ENCODE peak calls at places on chromosomes 5 and 9, in five cellular contexts. One of them, this sample, is unnamed.

GRCh38 chr5:172926008-172926523 is 33.2 kb upstream of the RPL26L1 start:
- DNase-seq in small intestine: no peak
- DNase-seq in lung: no peak
- DNase-seq in Karpas-422: no peak
- DNase-seq in fibroblast of pulmonary artery: no peak
- DNase-seq in this sample: no peak

GRCh38 chr9:72442212-72442607 is 77.2 kb upstream of the ZFAND5 start:
- DNase-seq in small intestine: no peak
- DNase-seq in lung: no peak
- DNase-seq in Karpas-422: no peak
- DNase-seq in fibroblast of pulmonary artery: peak
- DNase-seq in this sample: no peak

GRCh38 chr9:93276973-93277372 is 93.0 kb downstream of the WNK2 start:
- DNase-seq in small intestine: peak
- DNase-seq in lung: no peak
- DNase-seq in Karpas-422: no peak
- DNase-seq in fibroblast of pulmonary artery: no peak
- DNase-seq in this sample: no peak

GRCh38 chr9:90044710-90045151 is 439.9 kb downstream of the GADD45G start:
- DNase-seq in small intestine: no peak
- DNase-seq in lung: no peak
- DNase-seq in Karpas-422: no peak
- DNase-seq in fibroblast of pulmonary artery: no peak
- DNase-seq in this sample: no peak

GRCh38 chr5:122896598-122897282 is 51.3 kb downstream of the SNX24 start:
- DNase-seq in small intestine: peak
- DNase-seq in lung: no peak
- DNase-seq in Karpas-422: peak
- DNase-seq in fibroblast of pulmonary artery: peak
- DNase-seq in this sample: no peak

GRCh38 chr5:137935694-137936093 is 46.4 kb downstream of the PKD2L2 start:
- DNase-seq in small intestine: no peak
- DNase-seq in lung: no peak
- DNase-seq in Karpas-422: no peak
- DNase-seq in fibroblast of pulmonary artery: no peak
- DNase-seq in this sample: no peak

GRCh38 chr5:181217111-181217804 is 5.8 kb upstream of the TRIM41 start:
- DNase-seq in small intestine: peak
- DNase-seq in lung: no peak
- DNase-seq in Karpas-422: peak
- DNase-seq in fibroblast of pulmonary artery: peak
- DNase-seq in this sample: peak

GRCh38 chr5:133026664-133027153 is 360 bp upstream of the ZCCHC10 start:
- DNase-seq in small intestine: no peak
- DNase-seq in lung: no peak
- DNase-seq in Karpas-422: no peak
- DNase-seq in fibroblast of pulmonary artery: no peak
- DNase-seq in this sample: no peak

GRCh38 chr5:157865844-157866243 is 6.9 kb upstream of the CLINT1 start:
- DNase-seq in small intestine: no peak
- DNase-seq in lung: no peak
- DNase-seq in Karpas-422: no peak
- DNase-seq in fibroblast of pulmonary artery: peak
- DNase-seq in this sample: no peak

GRCh38 chr5:104241051-104241450 is 678.5 kb upstream of the NUDT12 start:
- DNase-seq in small intestine: no peak
- DNase-seq in lung: no peak
- DNase-seq in Karpas-422: no peak
- DNase-seq in fibroblast of pulmonary artery: peak
- DNase-seq in this sample: no peak

GRCh38 chr9:115775669-115776068 is 377.9 kb upstream of the PAPPA start:
- DNase-seq in small intestine: no peak
- DNase-seq in lung: no peak
- DNase-seq in Karpas-422: no peak
- DNase-seq in fibroblast of pulmonary artery: no peak
- DNase-seq in this sample: no peak

GRCh38 chr5:73545403-73545779 is 20.0 kb downstream of the ANKRA2 start:
- DNase-seq in small intestine: no peak
- DNase-seq in lung: no peak
- DNase-seq in Karpas-422: no peak
- DNase-seq in fibroblast of pulmonary artery: no peak
- DNase-seq in this sample: no peak

DNA sequence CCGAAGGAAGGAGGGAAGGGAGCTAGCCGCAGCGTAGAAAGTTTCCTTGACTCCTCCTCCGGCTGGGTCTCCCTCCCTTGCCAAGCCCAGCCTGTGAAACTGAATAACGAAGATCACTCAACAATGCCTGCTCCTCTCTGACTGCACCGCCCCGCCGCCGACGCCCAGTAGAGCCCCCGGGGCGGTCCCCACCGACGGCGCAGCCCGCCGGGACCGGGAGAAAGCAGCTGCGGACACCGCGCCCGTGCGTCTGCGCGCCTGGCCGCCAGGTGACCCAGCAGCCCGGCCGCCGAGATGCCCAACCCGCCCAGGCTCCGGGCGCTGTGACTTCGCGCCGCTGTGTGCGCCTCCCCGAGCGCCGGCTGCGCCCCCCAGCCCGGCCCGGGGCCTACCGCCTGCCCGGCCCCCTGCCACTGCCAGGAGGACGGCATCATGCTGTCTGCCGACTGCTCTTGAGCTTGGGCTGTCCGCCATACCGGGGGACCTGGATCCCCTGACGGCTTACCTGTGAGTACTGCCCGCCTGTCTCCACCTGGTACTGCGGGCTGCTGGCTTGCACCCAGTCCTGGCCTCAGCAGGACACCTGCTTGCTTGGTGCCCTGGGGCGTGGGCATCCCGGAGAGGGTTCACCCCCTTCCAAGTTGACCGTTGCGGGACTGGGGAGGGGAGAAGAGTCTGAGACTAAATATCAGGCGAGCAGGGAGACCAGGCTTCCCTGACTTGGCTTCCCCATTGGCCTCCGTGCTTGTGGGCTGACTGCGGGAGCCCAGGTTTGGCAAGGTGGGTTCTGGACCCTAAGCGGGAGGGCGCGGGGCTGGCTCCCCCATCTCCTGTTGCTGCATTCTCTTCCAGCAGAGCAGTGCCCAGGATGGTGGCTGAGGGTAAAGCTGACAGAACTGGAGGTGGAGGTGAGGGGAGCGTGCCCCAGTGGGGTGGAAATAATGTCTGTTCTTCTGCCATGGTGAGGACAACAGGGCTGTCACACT is 26.2 kb upstream of the SPTLC1 start:
- DNase-seq in small intestine: no peak
- DNase-seq in lung: no peak
- DNase-seq in Karpas-422: no peak
- DNase-seq in fibroblast of pulmonary artery: peak
- DNase-seq in this sample: no peak
- H3K4me3 ChIP-seq in small intestine: no peak
- H3K4me3 ChIP-seq in lung: no peak
- H3K4me3 ChIP-seq in Karpas-422: no peak
- H3K4me3 ChIP-seq in fibroblast of pulmonary artery: peak
- H3K4me3 ChIP-seq in this sample: no peak

GRCh38 chr9:131273791-131274673 is 2.3 kb downstream of the FAM78A start:
- DNase-seq in small intestine: no peak
- DNase-seq in lung: no peak
- DNase-seq in Karpas-422: peak
- DNase-seq in fibroblast of pulmonary artery: no peak
- DNase-seq in this sample: no peak

GRCh38 chr9:131272212-131272611 is 4.1 kb downstream of the FAM78A start:
- DNase-seq in small intestine: no peak
- DNase-seq in lung: no peak
- DNase-seq in Karpas-422: no peak
- DNase-seq in fibroblast of pulmonary artery: no peak
- DNase-seq in this sample: no peak

GRCh38 chr9:131273146-131273545 is 3.2 kb downstream of the FAM78A start:
- DNase-seq in small intestine: no peak
- DNase-seq in lung: no peak
- DNase-seq in Karpas-422: no peak
- DNase-seq in fibroblast of pulmonary artery: no peak
- DNase-seq in this sample: no peak

GRCh38 chr9:131270171-131271015 is 5.9 kb downstream of the FAM78A start:
- DNase-seq in small intestine: peak
- DNase-seq in lung: peak
- DNase-seq in Karpas-422: peak
- DNase-seq in fibroblast of pulmonary artery: peak
- DNase-seq in this sample: peak

GRCh38 chr9:131271506-131271931 is 4.8 kb downstream of the FAM78A start:
- DNase-seq in small intestine: no peak
- DNase-seq in lung: no peak
- DNase-seq in Karpas-422: no peak
- DNase-seq in fibroblast of pulmonary artery: no peak
- DNase-seq in this sample: no peak
- H3K4me3 ChIP-seq in small intestine: no peak
- H3K4me3 ChIP-seq in lung: no peak
- H3K4me3 ChIP-seq in Karpas-422: peak
- H3K4me3 ChIP-seq in fibroblast of pulmonary artery: no peak
- H3K4me3 ChIP-seq in this sample: peak

DNA sequence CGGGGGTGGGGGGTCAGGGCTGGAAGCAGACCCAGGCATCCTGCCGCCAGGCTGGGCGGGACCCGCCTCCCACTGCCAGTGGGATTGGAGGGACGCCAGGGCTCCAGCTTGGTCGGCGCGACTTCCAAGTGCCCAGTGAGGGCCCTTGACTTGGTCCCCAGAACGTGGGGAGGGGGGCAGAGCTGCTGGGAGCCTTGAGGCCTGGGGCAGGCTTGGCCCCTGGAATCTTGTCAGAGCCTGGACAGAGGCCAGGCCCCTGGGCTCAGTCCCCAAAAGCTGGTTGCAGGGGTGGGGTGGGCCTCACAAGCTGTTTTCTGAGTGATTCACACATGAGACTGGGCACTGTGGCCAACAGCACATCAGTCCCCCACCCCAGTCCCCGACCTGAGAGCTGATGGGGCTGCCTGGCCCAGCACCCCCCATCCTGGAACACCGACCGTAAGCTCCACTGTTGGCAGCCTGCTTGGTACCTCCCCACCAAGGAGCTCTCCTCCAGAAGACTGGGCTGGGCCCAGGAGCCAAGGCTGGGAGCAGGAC is 528 bp downstream of the CLIC3 start:
- DNase-seq in small intestine: no peak
- DNase-seq in lung: peak
- DNase-seq in Karpas-422: no peak
- DNase-seq in fibroblast of pulmonary artery: no peak
- DNase-seq in this sample: no peak
- H3K4me3 ChIP-seq in small intestine: peak
- H3K4me3 ChIP-seq in lung: no peak
- H3K4me3 ChIP-seq in Karpas-422: no peak
- H3K4me3 ChIP-seq in fibroblast of pulmonary artery: no peak
- H3K4me3 ChIP-seq in this sample: peak

GRCh38 chr5:37838152-37838932 is 1.5 kb downstream of the GDNF start:
- DNase-seq in small intestine: no peak
- DNase-seq in lung: no peak
- DNase-seq in Karpas-422: no peak
- DNase-seq in fibroblast of pulmonary artery: peak
- DNase-seq in this sample: no peak
- H3K4me3 ChIP-seq in small intestine: no peak
- H3K4me3 ChIP-seq in lung: no peak
- H3K4me3 ChIP-seq in Karpas-422: no peak
- H3K4me3 ChIP-seq in fibroblast of pulmonary artery: peak
- H3K4me3 ChIP-seq in this sample: no peak

DNA sequence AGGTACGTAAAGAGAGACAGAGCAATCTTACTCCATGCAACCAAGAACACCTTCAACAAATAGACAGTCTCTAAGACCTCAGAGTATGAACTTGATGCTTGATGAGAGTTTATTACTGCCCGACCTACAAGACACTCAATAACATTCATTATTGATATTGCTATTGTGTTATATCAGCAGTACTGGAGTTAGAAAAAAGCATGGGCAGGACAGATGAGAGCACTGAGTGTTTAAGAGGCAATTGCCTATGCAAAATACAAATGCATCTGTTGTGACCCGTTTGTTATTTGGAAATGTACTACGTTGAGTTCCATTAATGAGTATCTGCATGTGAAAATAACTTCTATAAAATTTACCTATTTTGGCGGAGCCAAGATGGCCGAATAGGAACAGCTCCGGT is 8.1 kb upstream of the MARCOL start:
- DNase-seq in small intestine: no peak
- DNase-seq in lung: no peak
- DNase-seq in Karpas-422: no peak
- DNase-seq in fibroblast of pulmonary artery: no peak
- DNase-seq in this sample: no peak
- H3K4me3 ChIP-seq in small intestine: no peak
- H3K4me3 ChIP-seq in lung: no peak
- H3K4me3 ChIP-seq in Karpas-422: no peak
- H3K4me3 ChIP-seq in fibroblast of pulmonary artery: no peak
- H3K4me3 ChIP-seq in this sample: no peak